ENCODE peak calls at places on chromosome 12, in eight cellular contexts. B is cardiac muscle cell, M is H54, I is right cardiac atrium, O is HFFc6, Y is HuH-7.5, G is choroid plexus epithelial cell, E is HT1080. V is an unnamed sample.

GRCh38 chr12:85036736-85037135 is 585 bp downstream of the LRRIQ1 start:
- DNase-seq in B (no peak), M (no peak), I (no peak), O (no peak), Y (no peak), G (no peak), E (no peak), V (no peak)

GRCh38 chr12:32454075-32454474 is 54.7 kb downstream of the FGD4 start:
- DNase-seq in B (no peak), M (no peak), I (no peak), O (peak), Y (no peak), G (peak), E (peak), V (no peak)

GRCh38 chr12:5073838-5074237 is 30.2 kb downstream of the KCNA5 start:
- DNase-seq in B (no peak), M (peak), I (no peak), O (peak), Y (no peak), G (peak), E (peak), V (no peak)

GRCh38 chr12:108772896-108773797 is 41.8 kb upstream of the CORO1C start:
- DNase-seq in B (no peak), M (no peak), I (no peak), O (no peak), Y (no peak), G (no peak), E (no peak), V (no peak)

GRCh38 chr12:54604436-54604835 is 16.0 kb upstream of the PPP1R1A start:
- DNase-seq in B (no peak), M (no peak), I (no peak), O (no peak), Y (no peak), G (no peak), E (no peak), V (no peak)

GRCh38 chr12:103571286-103571685 is 15.8 kb upstream of the STAB2 start:
- DNase-seq in B (peak), M (no peak), I (peak), O (no peak), Y (no peak), G (no peak), E (no peak), V (no peak)

GRCh38 chr12:93632383-93632782 is 44.8 kb upstream of the CRADD start:
- DNase-seq in B (no peak), M (no peak), I (no peak), O (no peak), Y (no peak), G (no peak), E (no peak), V (no peak)

GRCh38 chr12:119008691-119009221 is 27.4 kb downstream of the SRRM4 start:
- DNase-seq in B (peak), M (no peak), I (no peak), O (no peak), Y (no peak), G (no peak), E (no peak), V (no peak)

GRCh38 chr12:109289004-109289403 is 20.1 kb downstream of the FOXN4 start:
- DNase-seq in B (no peak), M (no peak), I (no peak), O (no peak), Y (no peak), G (no peak), E (no peak), V (no peak)

GRCh38 chr12:44960856-44961255 is 84.7 kb upstream of the NELL2 start:
- DNase-seq in B (no peak), M (no peak), I (no peak), O (no peak), Y (no peak), G (no peak), E (no peak), V (no peak)

GRCh38 chr12:54439521-54440255 is 20.6 kb upstream of the ITGA5 start:
- DNase-seq in B (peak), M (no peak), I (no peak), O (peak), Y (peak), G (peak), E (peak), V (peak)

GRCh38 chr12:6960291-6961277 is 9.4 kb downstream of the PTPN6 start:
- DNase-seq in B (no peak), M (no peak), I (peak), O (peak), Y (no peak), G (peak), E (peak), V (no peak)

GRCh38 chr12:124240493-124240892 is 54.4 kb upstream of the RFLNA start:
- DNase-seq in B (peak), M (peak), I (no peak), O (no peak), Y (no peak), G (peak), E (peak), V (no peak)